ENCODE peak calls at places on chromosome 16, in five cellular contexts. D is IMR-90, X is mesenchymal stem cell, A is H9, N is H1. C is an unnamed sample.

GRCh38 chr16:79146-80054 is 1.4 kb downstream of the MPG start:
- DNase-seq in D (peak; percentile 73), X (peak; percentile 86), A (no peak), N (no peak), C (no peak)

GRCh38 chr16:86566601-86566965 is at the start of gene FOXC2:
- DNase-seq in D (peak; percentile 94), X (peak; percentile 93), A (peak; percentile 92), N (no peak), C (peak; percentile 83)

GRCh38 chr16:56269824-56270684 is 78.8 kb downstream of the GNAO1 start:
- DNase-seq in D (peak; percentile 86), X (peak; percentile 76), A (peak; percentile 69), N (peak; percentile 29), C (no peak)

GRCh38 chr16:58070585-58070984 is 45.0 kb downstream of the MMP15 start:
- DNase-seq in D (no peak), X (no peak), A (no peak), N (no peak), C (no peak)

GRCh38 chr16:35398208-35398607 is 1938.8 kb downstream of the TP53TG3F start:
- DNase-seq in D (no peak), X (no peak), A (no peak), N (no peak), C (no peak)

GRCh38 chr16:64858076-64858475 is 263.8 kb downstream of the CDH11 start:
- DNase-seq in D (peak; percentile 78), X (no peak), A (no peak), N (no peak), C (no peak)

GRCh38 chr16:70689035-70689969 is 3.4 kb upstream of the MTSS2 start:
- DNase-seq in D (no peak), X (no peak), A (no peak), N (no peak), C (no peak)

GRCh38 chr16:29806096-29806579 is at the start of gene MAZ:
- DNase-seq in D (peak; percentile 91), X (no peak), A (no peak), N (no peak), C (no peak)

GRCh38 chr16:83418565-83418964 is 389.2 kb upstream of the HSBP1 start:
- DNase-seq in D (no peak), X (no peak), A (no peak), N (no peak), C (no peak)

GRCh38 chr16:11349599-11350276 is 4.5 kb downstream of the RMI2 start:
- DNase-seq in D (peak; percentile 92), X (peak; percentile 78), A (no peak), N (no peak), C (no peak)

GRCh38 chr16:14098081-14098480 is 27.0 kb downstream of the MRTFB start:
- DNase-seq in D (no peak), X (peak; percentile 26), A (no peak), N (no peak), C (no peak)

GRCh38 chr16:29815032-29815721 is 775 bp upstream of the PAGR1 start:
- DNase-seq in D (no peak), X (peak; percentile 13), A (no peak), N (no peak), C (no peak)

GRCh38 chr16:81522141-81522701 is 77.6 kb downstream of the CMIP start:
- DNase-seq in D (no peak), X (no peak), A (peak; percentile 78), N (no peak), C (no peak)

GRCh38 chr16:65961491-65962143 is 404.9 kb upstream of the CDH5 start:
- DNase-seq in D (peak; percentile 7), X (no peak), A (no peak), N (no peak), C (no peak)

GRCh38 chr16:58024673-58025350 is 742 bp upstream of the MMP15 start:
- DNase-seq in D (no peak), X (peak; percentile 33), A (peak; percentile 76), N (no peak), C (no peak)

DNA sequence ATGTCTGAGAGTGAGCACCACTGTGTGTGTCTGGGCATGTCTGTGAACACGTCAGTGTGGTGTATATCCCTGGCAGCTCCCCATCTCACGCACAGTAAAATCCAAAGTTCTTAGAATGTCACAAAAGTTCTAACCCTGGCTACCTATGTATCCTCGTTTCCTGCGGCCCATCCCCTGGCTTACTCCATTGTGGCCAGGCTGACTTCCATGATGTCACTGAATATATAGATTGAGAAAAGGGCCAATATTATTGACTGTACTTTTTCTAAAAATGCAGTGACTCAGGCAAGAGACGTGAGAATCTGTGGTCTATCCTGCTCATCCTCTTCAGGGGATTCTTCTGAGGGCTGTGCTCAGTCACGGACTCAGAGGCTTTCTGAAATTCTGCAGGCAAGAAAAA is 963 bp upstream of the METTL22 start:
- DNase-seq in D (peak; percentile 11), X (no peak), A (no peak), N (no peak), C (no peak)
- H2AFZ ChIP-seq in D (no peak overlapping the region), X (no peak overlapping the region), A (no peak overlapping the region), N (no peak overlapping the region), C (no peak overlapping the region)

DNA sequence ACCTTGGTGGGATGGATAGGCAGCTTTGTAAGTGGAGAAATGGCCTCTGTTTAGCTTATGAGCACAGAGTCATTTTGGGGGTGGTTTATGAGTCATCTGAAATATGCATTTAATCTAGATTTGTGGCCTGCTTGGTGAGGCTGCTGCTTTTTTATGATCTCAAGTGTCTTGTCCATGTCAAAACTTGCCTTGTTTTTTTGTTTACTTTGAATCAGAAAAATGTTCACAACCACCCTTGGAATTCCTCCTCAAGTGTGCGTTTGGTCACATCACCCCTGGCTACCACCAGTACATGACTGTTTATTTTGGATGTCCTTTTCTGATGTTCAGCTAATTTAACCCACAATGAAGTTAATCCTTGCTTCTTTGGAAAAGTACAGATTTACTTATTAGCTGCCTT is 64.6 kb downstream of the FTO start:
- DNase-seq in D (peak; percentile 87), X (peak; percentile 94), A (no peak), N (no peak), C (no peak)
- H2BK15ac ChIP-seq in D (no peak overlapping the region), X (no peak overlapping the region), A (no peak overlapping the region), N (no peak overlapping the region), C (no peak overlapping the region)

GRCh38 chr16:50622643-50623369 is 58.3 kb downstream of the SNX20 start:
- DNase-seq in D (no peak), X (no peak), A (no peak), N (no peak), C (no peak)
- H3K9ac ChIP-seq in D (no peak overlapping the region), X (no peak overlapping the region), A (no peak overlapping the region), N (no peak overlapping the region), C (no peak overlapping the region)

DNA sequence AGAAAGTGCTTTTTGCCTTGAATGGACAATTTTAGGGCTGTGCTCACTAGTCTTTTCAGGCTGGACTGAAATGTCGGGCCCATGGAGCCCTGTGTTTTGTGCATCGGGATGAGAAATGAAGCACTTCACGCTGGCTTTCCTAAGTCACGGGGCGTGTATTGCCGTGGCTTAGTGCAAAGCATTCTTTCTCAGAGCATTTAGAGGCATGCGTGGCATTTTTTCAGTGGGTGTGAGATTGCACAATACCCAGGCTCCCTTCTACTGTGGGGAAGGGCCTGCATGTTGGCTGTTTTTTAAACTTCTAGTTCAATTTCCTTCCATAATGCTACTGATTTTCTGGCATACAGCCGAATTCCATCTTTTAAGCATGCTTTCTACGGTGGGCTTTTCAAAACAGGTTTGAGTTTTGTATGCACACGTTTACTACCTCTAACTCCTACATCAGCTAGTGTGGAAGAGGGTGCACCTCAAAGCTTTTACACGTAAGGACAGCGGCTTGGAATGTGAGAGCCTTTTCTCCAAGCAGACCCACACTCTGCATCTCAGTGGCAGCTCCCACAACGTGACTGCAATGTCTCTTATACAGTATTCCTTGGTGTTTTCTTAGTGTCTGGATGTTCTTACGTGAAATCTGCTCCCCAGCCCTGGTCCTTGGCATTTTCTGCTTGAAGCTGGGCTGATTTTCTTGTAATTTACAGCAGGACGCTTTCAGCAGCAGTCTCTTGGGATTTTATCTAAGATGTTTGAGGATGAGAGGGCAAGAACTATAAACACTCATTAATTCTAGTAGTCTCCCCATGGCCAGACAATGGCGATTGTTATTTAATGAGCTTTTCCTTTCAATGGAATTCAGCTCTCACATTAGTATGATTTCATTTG is 12.3 kb upstream of the POLR3E start:
- DNase-seq in D (peak; percentile 58), X (peak; percentile 8), A (no peak), N (no peak), C (no peak)
- H2AFZ ChIP-seq in D (no peak overlapping the region), X (no peak overlapping the region), A (no peak overlapping the region), N (no peak overlapping the region), C (no peak overlapping the region)

GRCh38 chr16:28210979-28211505 is 723 bp downstream of the XPO6 start:
- DNase-seq in D (peak; percentile 75), X (peak; percentile 82), A (no peak), N (no peak), C (peak; percentile 11)
- H2BK15ac ChIP-seq in D (peak overlapping the region; percentile 27), X (peak overlapping the region; percentile 94), A (no peak overlapping the region), N (no peak overlapping the region), C (no peak overlapping the region)

DNA sequence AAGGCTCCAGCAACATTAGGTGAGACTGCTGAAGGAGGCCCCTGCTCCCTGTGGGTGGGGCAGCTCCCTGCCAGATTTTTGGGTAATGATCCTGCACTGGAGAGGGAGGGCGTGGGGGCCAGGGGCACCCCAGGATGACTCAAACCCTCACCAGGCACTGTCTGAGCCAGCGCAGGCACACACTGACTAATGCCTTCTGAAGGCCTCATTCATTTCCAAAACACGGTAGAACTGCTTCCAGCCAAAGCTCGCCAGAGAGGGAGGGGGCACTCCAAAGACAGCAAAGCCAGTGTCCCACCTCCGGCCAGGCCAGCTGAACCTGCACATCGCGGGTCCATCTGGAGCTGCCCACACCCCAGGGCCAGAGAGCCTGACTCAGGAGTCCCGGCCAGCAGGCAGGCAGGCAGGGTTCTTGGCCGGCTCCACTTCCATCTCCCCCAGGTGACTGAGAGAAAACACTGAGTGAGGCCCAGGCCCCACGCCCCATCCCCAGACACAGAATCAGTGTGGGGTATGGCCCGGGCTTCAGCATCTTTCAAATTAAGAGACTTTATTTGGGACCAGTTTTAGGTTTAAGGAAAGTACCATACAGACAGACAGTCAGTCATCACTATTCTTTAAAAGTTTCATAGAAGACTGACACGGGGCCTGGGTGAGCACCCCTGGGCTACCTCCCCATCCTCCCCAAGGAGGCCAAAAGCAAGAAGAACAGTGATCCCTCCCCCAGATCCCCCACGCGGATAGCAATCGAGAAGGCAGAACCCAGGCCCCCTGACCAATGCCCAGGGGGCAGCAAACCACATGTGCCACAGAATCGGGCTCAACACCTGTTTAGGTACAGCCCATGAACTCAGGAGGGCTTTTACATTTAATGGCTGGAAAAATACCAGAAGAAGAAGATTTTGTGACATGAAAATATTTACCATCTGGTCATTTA is 2.3 kb downstream of the PIEZO1 start:
- DNase-seq in D (peak; percentile 84), X (peak; percentile 76), A (no peak), N (no peak), C (no peak)
- H3K9ac ChIP-seq in D (peak overlapping the region; percentile 83), X (peak overlapping the region; percentile 88), A (no peak overlapping the region), N (no peak overlapping the region), C (no peak overlapping the region)

GRCh38 chr16:2048116-2048543 is 345 bp downstream of the TSC2 start:
- DNase-seq in D (no peak), X (no peak), A (no peak), N (no peak), C (no peak)
- H2AFZ ChIP-seq in D (peak overlapping the region; percentile 93), X (peak overlapping the region; percentile 92), A (no peak overlapping the region), N (no peak overlapping the region), C (peak overlapping the region; percentile 95)